ENCODE peak calls at places on chromosomes 2 and 18, in nine cellular contexts. B is DND-41, U is tibial artery, H is IMR-90, M is cardiac muscle cell, K is A172, G is SIG-M5, J is Kasumi-1, L is prostate gland. C is an unnamed sample.

GRCh38 chr2:229633546-229633945 is 80.8 kb downstream of the DNER start:
- DNase-seq in B (no peak), K (no peak), L (no peak), G (no peak), M (no peak), U (no peak), H (no peak), J (no peak), C (no peak)

GRCh38 chr2:44362207-44363015 is 664 bp downstream of the CAMKMT start:
- DNase-seq in B (peak; percentile 39), K (peak; percentile 37), U (peak; percentile 48), H (peak; percentile 55), M (peak; percentile 57), J (peak; percentile 40), G (no peak), L (peak; percentile 39), C (peak; percentile 72)

GRCh38 chr2:105510761-105511669 is 112.2 kb upstream of the FHL2 start:
- DNase-seq in G (no peak), J (no peak), H (peak; percentile 50), K (peak; percentile 64), L (no peak), M (peak; percentile 72), B (no peak), U (no peak), C (peak; percentile 87)

GRCh38 chr2:43426305-43427031 is 169.4 kb downstream of the THADA start:
- DNase-seq in K (peak; percentile 95), G (peak; percentile 95), U (peak; percentile 68), J (peak; percentile 68), L (peak; percentile 91), B (peak; percentile 79), M (peak; percentile 97), H (peak; percentile 98), C (peak; percentile 96)

GRCh38 chr2:128444044-128444771 is 125.5 kb upstream of the HS6ST1 start:
- DNase-seq in H (no peak), G (no peak), L (no peak), J (no peak), U (peak; percentile 17), M (no peak), K (no peak), B (peak; percentile 10), C (no peak)

GRCh38 chr18:44895176-44895798 is 214.6 kb downstream of the SETBP1 start:
- DNase-seq in L (peak; percentile 40), J (peak; percentile 37), K (peak; percentile 26), H (peak; percentile 45), B (peak; percentile 30), U (peak; percentile 46), G (no peak), M (peak; percentile 78), C (peak; percentile 65)

GRCh38 chr2:238172439-238172838 is 13.7 kb downstream of the ERFE start:
- DNase-seq in H (no peak), B (no peak), U (no peak), M (no peak), L (no peak), G (no peak), J (no peak), K (no peak), C (no peak)

GRCh38 chr2:28349546-28350165 is 43.0 kb upstream of the FOSL2 start:
- DNase-seq in K (no peak), B (no peak), M (no peak), H (no peak), U (no peak), J (no peak), L (no peak), G (no peak), C (no peak)

GRCh38 chr18:11042247-11042646 is 107.1 kb downstream of the PIEZO2 start:
- DNase-seq in B (no peak), H (peak; percentile 84), M (peak; percentile 49), J (no peak), U (no peak), K (no peak), L (no peak), G (no peak), C (peak; percentile 93)

GRCh38 chr2:11498543-11499034 is 32.6 kb upstream of the E2F6 start:
- DNase-seq in M (no peak), L (no peak), G (no peak), H (no peak), U (peak; percentile 70), K (peak; percentile 57), B (no peak), J (no peak), C (no peak)

GRCh38 chr2:207311316-207312005 is 145.7 kb upstream of the KLF7 start:
- DNase-seq in G (peak; percentile 35), M (peak; percentile 97), K (peak; percentile 96), L (no peak), B (no peak), H (peak; percentile 100), J (no peak), U (peak; percentile 61), C (peak; percentile 100)

GRCh38 chr2:188675391-188676011 is 298.7 kb upstream of the COL3A1 start:
- DNase-seq in M (peak; percentile 52), K (peak; percentile 86), G (no peak), J (no peak), L (no peak), U (no peak), B (no peak), H (peak; percentile 72), C (peak; percentile 72)

GRCh38 chr18:26307161-26307773 is 81.0 kb downstream of the TAF4B start:
- DNase-seq in L (peak; percentile 42), G (no peak), K (peak; percentile 59), M (peak; percentile 78), H (peak; percentile 63), U (no peak), B (peak; percentile 58), J (peak; percentile 81), C (peak; percentile 59)

GRCh38 chr2:45006041-45006941 is 3.0 kb downstream of the SIX2 start:
- DNase-seq in M (no peak), L (no peak), B (no peak), J (no peak), H (no peak), U (no peak), G (no peak), K (no peak), C (no peak)

GRCh38 chr2:160405077-160405865 is 88.3 kb downstream of the RBMS1 start:
- DNase-seq in K (no peak), G (no peak), J (no peak), L (no peak), M (no peak), H (no peak), B (no peak), U (no peak), C (no peak)

GRCh38 chr18:37778417-37779165 is 213.0 kb upstream of the CELF4 start:
- DNase-seq in H (no peak), K (peak; percentile 21), G (no peak), J (peak; percentile 67), L (peak; percentile 14), B (peak; percentile 65), M (peak; percentile 70), U (peak; percentile 32), C (peak; percentile 26)

GRCh38 chr2:128396946-128397345 is 78.3 kb upstream of the HS6ST1 start:
- DNase-seq in K (no peak), M (peak; percentile 31), J (no peak), H (peak; percentile 30), L (no peak), G (no peak), U (no peak), B (no peak), C (no peak)

GRCh38 chr2:209986405-209986804 is 16.0 kb upstream of the RPE start:
- DNase-seq in H (no peak), U (no peak), M (no peak), L (no peak), B (no peak), G (no peak), J (no peak), K (no peak), C (no peak)

GRCh38 chr2:220432645-220433044 is 805.2 kb downstream of the SLC4A3 start:
- DNase-seq in L (no peak), J (no peak), K (no peak), M (no peak), U (no peak), H (no peak), G (no peak), B (no peak), C (no peak)

GRCh38 chr2:85248741-85249524 is 78.9 kb downstream of the TGOLN2 start:
- DNase-seq in H (peak; percentile 94), M (peak; percentile 96), L (peak; percentile 59), B (no peak), G (no peak), K (peak; percentile 92), U (peak; percentile 74), J (no peak), C (peak; percentile 94)

GRCh38 chr2:32553829-32554432 is 73.9 kb upstream of the TTC27 start:
- DNase-seq in M (peak; percentile 73), L (no peak), G (peak; percentile 71), K (peak; percentile 21), U (no peak), H (peak; percentile 61), B (no peak), J (peak; percentile 62), C (peak; percentile 66)

GRCh38 chr2:71668326-71669057 is 215.1 kb downstream of the DYSF start:
- DNase-seq in G (no peak), M (no peak), K (no peak), H (no peak), B (no peak), L (peak; percentile 1), U (no peak), J (no peak), C (no peak)

GRCh38 chr2:241965931-241966412 is 96.4 kb downstream of the RTP5 start:
- DNase-seq in M (peak; percentile 98), G (peak; percentile 93), L (no peak), U (peak; percentile 59), B (peak; percentile 93), J (peak; percentile 77), H (peak; percentile 95), K (peak; percentile 96), C (peak; percentile 99)

GRCh38 chr18:10863026-10863425 is 286.3 kb downstream of the PIEZO2 start:
- DNase-seq in J (no peak), H (peak; percentile 81), B (no peak), U (no peak), G (no peak), L (no peak), M (no peak), K (no peak), C (peak; percentile 80)

GRCh38 chr2:192288290-192288689 is 93.6 kb upstream of the TMEFF2 start:
- DNase-seq in G (no peak), U (no peak), L (no peak), M (peak; percentile 13), J (no peak), K (no peak), B (no peak), H (no peak), C (no peak)

GRCh38 chr18:54957987-54958386 is 1.3 kb downstream of the CCDC68 start:
- DNase-seq in J (no peak), M (peak; percentile 69), U (no peak), K (no peak), B (no peak), L (peak; percentile 70), H (peak; percentile 27), G (no peak), C (peak; percentile 71)

GRCh38 chr18:35393716-35394115 is 16.6 kb upstream of the ZNF396 start:
- DNase-seq in G (no peak), U (no peak), J (no peak), M (no peak), K (no peak), B (no peak), L (no peak), H (no peak), C (no peak)

GRCh38 chr2:154439156-154439555 is 259.3 kb upstream of the KCNJ3 start:
- DNase-seq in G (no peak), J (peak; percentile 46), H (no peak), U (no peak), B (no peak), K (peak; percentile 10), L (no peak), M (no peak), C (no peak)

GRCh38 chr2:233982421-233983121 is 65.4 kb downstream of the TRPM8 start:
- DNase-seq in L (no peak), U (no peak), B (no peak), M (peak; percentile 74), J (no peak), G (no peak), H (peak; percentile 94), K (peak; percentile 90), C (peak; percentile 84)

GRCh38 chr2:201707753-201708152 is 9.3 kb upstream of the MPP4 start:
- DNase-seq in M (peak; percentile 43), K (peak; percentile 69), G (no peak), B (no peak), L (no peak), H (peak; percentile 66), J (peak; percentile 26), U (no peak), C (no peak)

GRCh38 chr2:134594399-134594798 is 124.4 kb downstream of the TMEM163 start:
- DNase-seq in G (no peak), B (no peak), U (no peak), M (no peak), J (no peak), H (no peak), K (no peak), L (no peak), C (no peak)